ENCODE peak calls at places on chromosome 3, in nine cellular contexts. C is stimulated activated naive CD8-positive, alpha-beta T cell treated with anti-CD3 and anti-CD28 coated beads, Interleukin-15, amount 100 ng/mL, for 72 hours; V is NCI-H2081; L is NCI-H2029 treated with DMSO at 0.1 percent for 48 hours; B is activated CD8-positive, alpha-beta memory T cell treated with anti-CD3 and anti-CD28 coated beads, Interleukin-2, amount 50 U/mL, for 48 hours; E is IMR-90; F is stimulated activated CD4-positive, alpha-beta T cell treated with anti-CD3 and anti-CD28 coated beads, Interleukin-1b, Interleukin-23, amount 100 ng/mL, for 48 hours; K is NCI-H69; H is NT2/D1. D is an unnamed sample.

GRCh38 chr3:7307410-7307809 is 446.5 kb downstream of the GRM7 start:
- DNase-seq in B (no peak), H (no peak), E (no peak), K (no peak), V (no peak), C (no peak), F (no peak), L (no peak), D (no peak)

GRCh38 chr3:88150371-88150770 is 612 bp downstream of the C3orf38 start:
- DNase-seq in H (no peak), V (no peak), C (no peak), E (no peak), K (peak; percentile 32), L (no peak), F (peak; percentile 10), B (no peak), D (no peak)

GRCh38 chr3:158912621-158913020 is 110.8 kb downstream of the MFSD1 start:
- DNase-seq in K (no peak), L (no peak), C (no peak), E (no peak), F (no peak), H (no peak), V (no peak), B (no peak), D (no peak)

GRCh38 chr3:145637105-145637504 is 523.9 kb downstream of the PLOD2 start:
- DNase-seq in F (no peak), K (no peak), L (no peak), H (no peak), B (no peak), E (no peak), V (no peak), C (no peak), D (no peak)

GRCh38 chr3:5806192-5806591 is 618.7 kb downstream of the EDEM1 start:
- DNase-seq in C (no peak), E (no peak), L (no peak), V (no peak), K (peak; percentile 14), H (peak; percentile 28), B (no peak), F (no peak), D (no peak)

GRCh38 chr3:151795276-151795675 is 18.6 kb upstream of the AADAC start:
- DNase-seq in K (no peak), C (no peak), H (no peak), V (no peak), L (no peak), E (peak; percentile 81), B (no peak), F (no peak), D (no peak)

GRCh38 chr3:39170461-39170860 is 17.1 kb upstream of the CSRNP1 start:
- DNase-seq in H (peak; percentile 60), E (no peak), F (no peak), V (no peak), C (no peak), L (no peak), K (no peak), B (no peak), D (no peak)

GRCh38 chr3:113654851-113655250 is 41.6 kb downstream of the USF3 start:
- DNase-seq in V (no peak), F (no peak), L (no peak), H (no peak), E (no peak), C (no peak), K (no peak), B (no peak), D (no peak)

GRCh38 chr3:52034651-52035050 is 21.7 kb downstream of the DUSP7 start:
- DNase-seq in L (no peak), E (no peak), V (no peak), B (no peak), H (no peak), F (no peak), C (no peak), K (no peak), D (no peak)

GRCh38 chr3:9402410-9403228 is 5.2 kb downstream of the SETD5 start:
- DNase-seq in C (no peak), L (peak; percentile 79), V (peak; percentile 76), B (no peak), F (no peak), H (peak; percentile 62), K (peak; percentile 91), E (peak; percentile 52), D (peak; percentile 19)

GRCh38 chr3:140499114-140499757 is 178.6 kb upstream of the TRIM42 start:
- DNase-seq in F (no peak), B (no peak), H (no peak), V (peak; percentile 52), K (peak; percentile 71), C (no peak), L (peak; percentile 12), E (no peak), D (peak; percentile 52)

D was measured in NCI-H1092 treated with DMSO at 0.1 percent for 48 hours.